ENCODE peak calls at places on chromosomes 2 and 18, in four cellular contexts. I is A549; B is CD8-positive, alpha-beta memory T cell; Y is pancreas. S is an unnamed sample.

GRCh38 chr2:33240178-33240577 is 236.3 kb upstream of the RASGRP3 start:
- DNase-seq in I (no peak), Y (no peak), B (no peak), S (peak)

GRCh38 chr2:65655000-65655399 is 222.6 kb upstream of the SPRED2 start:
- DNase-seq in Y (no peak), B (no peak), I (no peak), S (no peak)

GRCh38 chr2:225366731-225367130 is 32.8 kb upstream of the NYAP2 start:
- DNase-seq in I (no peak), Y (no peak), B (no peak), S (no peak)

GRCh38 chr2:96264656-96265348 is 995 bp downstream of the TMEM127 start:
- DNase-seq in I (peak), B (peak), Y (peak), S (peak)

GRCh38 chr2:159946326-159946992 is 116.0 kb downstream of the PLA2R1 start:
- DNase-seq in I (no peak), Y (no peak), B (no peak), S (no peak)

GRCh38 chr2:106129150-106129549 is 65.0 kb downstream of the UXS1 start:
- DNase-seq in Y (no peak), B (no peak), I (no peak), S (no peak)

GRCh38 chr2:141109633-141110032 is 1021.2 kb downstream of the LRP1B start:
- DNase-seq in I (no peak), Y (no peak), B (no peak), S (no peak)

GRCh38 chr2:189681903-189682302 is 7.4 kb downstream of the ANKAR start:
- DNase-seq in B (no peak), I (no peak), Y (no peak), S (no peak)

GRCh38 chr18:3281456-3282400 is 19.8 kb downstream of the MYL12B start:
- DNase-seq in I (peak), Y (no peak), B (peak), S (peak)

GRCh38 chr2:159912580-159912979 is 114.6 kb upstream of the CD302 start:
- DNase-seq in B (no peak), I (no peak), Y (no peak), S (no peak)

GRCh38 chr2:115160523-115161521 is 718.4 kb downstream of the DPP10 start:
- DNase-seq in B (no peak), I (no peak), Y (peak), S (no peak)

GRCh38 chr2:133253793-133254192 is 314.5 kb downstream of the NCKAP5 start:
- DNase-seq in Y (no peak), I (no peak), B (no peak), S (no peak)

GRCh38 chr2:7450188-7451156 is 533.3 kb downstream of the RNF144A start:
- DNase-seq in Y (no peak), B (peak), I (no peak), S (no peak)

GRCh38 chr2:177689623-177690022 is 297.1 kb downstream of the AGPS start:
- DNase-seq in B (no peak), Y (no peak), I (no peak), S (no peak)

GRCh38 chr2:24822049-24822706 is 29.0 kb downstream of the CENPO start:
- DNase-seq in B (no peak), I (no peak), Y (no peak), S (no peak)

GRCh38 chr18:55634545-55634944 is 46.6 kb upstream of the TCF4 start:
- DNase-seq in B (no peak), Y (no peak), I (no peak), S (no peak)

GRCh38 chr2:1233280-1233679 is 180.0 kb upstream of the TPO start:
- DNase-seq in I (no peak), B (no peak), Y (no peak), S (no peak)

DNA sequence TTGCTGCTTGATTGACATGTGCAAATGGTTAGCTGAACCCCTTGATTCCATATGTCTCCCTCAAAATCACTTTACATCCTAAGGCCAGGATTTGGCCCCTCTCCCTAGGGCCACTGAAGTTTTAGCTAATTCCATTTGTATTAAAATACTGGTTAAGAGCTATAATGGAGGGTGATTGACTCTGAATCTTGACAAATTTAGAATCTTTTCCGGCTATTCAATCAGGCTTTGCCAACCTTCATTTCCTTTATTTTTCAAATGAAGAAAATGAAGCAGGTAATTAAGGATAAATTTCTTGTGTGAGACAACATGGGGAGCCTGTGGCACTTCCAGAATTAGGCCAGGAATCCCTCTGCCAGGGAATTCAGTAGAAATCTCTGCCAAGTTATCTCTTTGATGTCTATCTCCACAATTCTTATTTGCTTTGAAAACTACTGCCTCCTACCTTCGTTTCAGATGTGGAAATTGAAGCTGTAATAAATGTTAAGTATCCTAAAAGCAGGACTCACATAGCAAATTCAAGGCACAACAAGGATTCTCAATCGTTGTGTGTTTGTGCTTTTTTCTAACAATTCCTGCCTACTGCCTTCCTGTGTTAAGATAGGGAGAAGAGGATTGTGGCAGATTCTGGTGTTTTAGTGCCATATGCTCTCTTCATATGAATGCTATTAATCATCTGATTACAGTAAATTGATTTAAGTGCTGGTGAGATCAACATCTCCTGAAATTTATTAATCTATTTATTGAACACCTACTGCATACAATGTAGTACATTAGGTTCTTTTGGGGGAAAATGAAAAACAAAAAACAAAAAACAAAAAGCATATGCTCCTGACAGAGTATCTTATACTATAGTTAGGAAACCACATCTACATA is 47.8 kb upstream of the MAP4K3 start:
- DNase-seq in Y (no peak), I (no peak), B (no peak), S (no peak)
- H3K4me3 ChIP-seq in Y (no peak), I (no peak), B (no peak), S (no peak)

GRCh38 chr2:199807966-199808365 is 43.0 kb downstream of the FTCDNL1 start:
- DNase-seq in Y (no peak), B (no peak), I (no peak), S (no peak)

GRCh38 chr2:199806179-199806578 is 44.8 kb downstream of the FTCDNL1 start:
- DNase-seq in Y (no peak), B (no peak), I (no peak), S (peak)

GRCh38 chr2:199810422-199811250 is 40.4 kb downstream of the FTCDNL1 start:
- DNase-seq in I (no peak), B (no peak), Y (no peak), S (no peak)

GRCh38 chr2:199798881-199799580 is 52.0 kb downstream of the FTCDNL1 start:
- DNase-seq in I (no peak), Y (no peak), B (no peak), S (peak)

DNA sequence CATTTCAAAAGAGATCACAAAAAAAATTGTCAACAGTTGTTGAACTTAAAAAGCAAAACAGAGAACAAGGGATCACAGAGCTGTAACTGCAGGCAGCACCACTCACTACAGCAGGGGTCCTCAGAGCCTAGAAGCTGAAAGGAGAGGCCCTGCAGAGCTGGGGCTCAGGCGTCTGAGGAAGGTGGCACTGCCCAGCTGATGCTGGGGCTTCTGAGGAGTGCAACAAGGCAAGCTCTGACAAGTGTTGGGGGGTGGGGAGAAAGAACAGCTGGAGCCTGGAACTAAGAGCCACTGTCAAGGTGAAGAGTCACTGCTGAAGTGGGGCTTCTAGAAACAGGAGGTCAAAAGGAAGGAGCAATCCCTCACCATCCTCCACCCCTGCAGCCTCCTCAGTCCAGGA is 46.2 kb downstream of the FTCDNL1 start:
- DNase-seq in B (no peak), I (no peak), Y (no peak), S (peak)
- H3K27ac ChIP-seq in B (no peak), I (no peak), Y (no peak), S (no peak)

DNA sequence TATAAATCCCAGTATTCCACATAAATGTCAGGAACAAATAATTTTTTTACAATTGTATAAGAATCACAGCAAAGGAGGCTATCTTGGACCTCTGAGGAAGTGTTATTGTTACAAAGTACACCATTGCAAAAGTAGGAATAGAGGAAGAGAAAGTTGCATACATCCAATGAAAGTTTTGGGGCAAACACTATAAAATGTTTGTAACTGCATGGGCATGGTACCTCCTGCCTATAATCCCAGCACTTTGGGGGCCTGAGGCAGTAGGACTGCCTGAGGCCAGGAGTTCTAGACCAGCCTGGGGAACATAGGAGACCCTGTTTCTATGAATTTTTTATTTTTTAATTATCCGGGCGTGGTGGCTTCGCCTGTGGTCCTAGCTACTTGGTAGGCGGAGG is 755 bp upstream of the MEMO1 start:
- DNase-seq in I (no peak), Y (no peak), B (no peak), S (no peak)
- H3K4me3 ChIP-seq in I (peak), Y (peak), B (peak), S (peak)

GRCh38 chr18:43501099-43501498 is 223.8 kb upstream of the SYT4 start:
- DNase-seq in I (no peak), B (no peak), Y (no peak), S (no peak)
- H3K27ac ChIP-seq in I (no peak), B (no peak), Y (no peak), S (no peak)

DNA sequence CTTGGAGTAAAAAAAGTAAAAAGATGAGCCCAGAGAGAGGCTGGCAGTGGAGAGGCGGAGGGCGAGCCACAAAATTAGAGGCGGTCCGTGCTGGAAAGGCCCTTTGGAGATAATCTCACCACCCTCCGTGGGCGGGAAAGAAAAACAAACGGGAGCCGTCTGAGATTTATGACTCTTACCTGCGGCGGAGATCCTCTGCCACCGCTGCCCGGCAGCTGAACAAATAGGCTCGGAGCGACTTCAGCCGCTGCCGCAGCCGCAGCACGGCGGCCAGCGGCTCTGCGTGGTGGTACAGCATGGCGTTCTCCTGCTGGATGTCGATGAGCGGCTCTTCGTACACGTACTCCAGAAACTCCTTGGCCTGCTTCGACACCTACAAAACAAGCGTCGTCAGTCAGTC is 94.6 kb downstream of the PLEKHM3 start:
- DNase-seq in B (no peak), I (no peak), Y (peak), S (peak)
- H3K4me3 ChIP-seq in B (no peak), I (no peak), Y (peak), S (peak)

DNA sequence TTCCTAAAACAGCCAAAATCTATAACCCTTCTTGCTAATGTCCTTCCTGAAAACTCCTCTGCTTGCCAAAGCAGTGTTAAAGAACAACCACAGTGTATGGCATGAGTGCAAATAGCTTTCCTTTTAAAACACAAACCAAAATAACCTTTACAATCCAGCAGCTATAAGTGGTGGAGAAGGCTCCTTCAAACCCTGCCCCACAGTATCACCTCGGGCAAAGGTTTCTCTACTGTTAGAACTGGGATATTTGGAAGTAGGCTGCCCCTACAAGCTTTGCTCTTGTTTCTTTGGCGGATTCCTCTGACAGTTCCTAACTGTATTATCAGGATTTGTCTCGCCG is 214.9 kb downstream of the ZNF521 start:
- DNase-seq in I (no peak), Y (no peak), B (no peak), S (no peak)
- H3K27ac ChIP-seq in I (no peak), Y (no peak), B (no peak), S (no peak)

GRCh38 chr2:112850588-112850987 is 14.0 kb upstream of the IL1B start:
- DNase-seq in Y (no peak), I (no peak), B (no peak), S (no peak)
- H3K4me3 ChIP-seq in Y (no peak), I (no peak), B (no peak), S (no peak)